ENCODE peak calls at places on chromosomes 12 and 14, in eight cellular contexts. S, E, B, N, F, Y, K and W are unnamed samples.

GRCh38 chr12:50642755-50643154 is 121.1 kb upstream of the ATF1 start:
- DNase-seq in F (no peak), N (no peak), S (no peak), Y (no peak), B (no peak), E (no peak), K (no peak), W (no peak)

GRCh38 chr12:123034865-123035264 is 54.4 kb downstream of the ARL6IP4 start:
- DNase-seq in E (peak), F (peak), N (peak), B (no peak), Y (peak), K (no peak), S (peak), W (peak)

GRCh38 chr12:57813971-57814771 is 4.4 kb downstream of the AVIL start:
- DNase-seq in F (no peak), N (no peak), K (no peak), B (no peak), S (no peak), E (peak), Y (no peak), W (peak)

GRCh38 chr12:497501-498160 is 37.9 kb downstream of the B4GALNT3 start:
- DNase-seq in E (no peak), N (no peak), S (no peak), K (no peak), Y (no peak), F (no peak), B (no peak), W (no peak)

GRCh38 chr12:56029666-56030293 is 8.9 kb downstream of the IKZF4 start:
- DNase-seq in E (peak), K (peak), Y (peak), B (peak), S (peak), F (peak), N (no peak), W (peak)

GRCh38 chr12:46553266-46553665 is 180.7 kb upstream of the SLC38A2 start:
- DNase-seq in E (peak), N (no peak), S (peak), K (no peak), Y (peak), F (peak), B (no peak), W (peak)

GRCh38 chr12:91406920-91407341 is 224.3 kb upstream of the DCN start:
- DNase-seq in N (no peak), F (peak), E (peak), B (no peak), Y (no peak), S (no peak), K (no peak), W (peak)

GRCh38 chr12:54010053-54010971 is 1.5 kb downstream of the HOXC8 start:
- DNase-seq in E (no peak), N (no peak), Y (no peak), F (no peak), B (no peak), K (no peak), S (no peak), W (no peak)

GRCh38 chr12:31037028-31037427 is 36.6 kb upstream of the DDX11 start:
- DNase-seq in K (peak), F (no peak), N (no peak), E (no peak), Y (no peak), B (no peak), S (no peak), W (no peak)

GRCh38 chr14:51823706-51824105 is 36.7 kb upstream of the GNG2 start:
- DNase-seq in S (no peak), B (no peak), E (peak), F (no peak), N (no peak), Y (no peak), K (no peak), W (no peak)

GRCh38 chr14:33432407-33433023 is 493.8 kb downstream of the NPAS3 start:
- DNase-seq in F (peak), N (peak), E (peak), Y (peak), B (peak), S (peak), K (no peak), W (peak)

GRCh38 chr12:25553083-25553482 is at the start of gene LMNTD1:
- DNase-seq in E (peak), S (peak), B (no peak), Y (peak), K (no peak), N (peak), F (peak), W (peak)